ENCODE peak calls at places on chromosome 11, in four cellular contexts. B, I, D and H are unnamed samples.
A peak's percentile ranks its signal among the peaks of the same experiment; 100 is the strongest.

GRCh38 chr11:14054708-14055107 is 92.2 kb downstream of the SPON1 start:
- DNase-seq in I (peak; percentile 16), D (peak; percentile 66), B (no peak), H (peak; percentile 30)

GRCh38 chr11:62556872-62557631 is 10.4 kb upstream of the AHNAK start:
- DNase-seq in B (no peak), I (no peak), D (no peak), H (no peak)

GRCh38 chr11:134559617-134559992 is 147.6 kb upstream of the B3GAT1 start:
- DNase-seq in D (no peak), B (peak; percentile 54), I (no peak), H (no peak)

GRCh38 chr11:13210424-13210823 is 67.2 kb upstream of the BMAL1 start:
- DNase-seq in B (peak; percentile 69), I (no peak), D (peak; percentile 85), H (peak; percentile 69)

GRCh38 chr11:7899418-7899817 is 31.6 kb downstream of the OR10A6 start:
- DNase-seq in B (no peak), I (no peak), D (no peak), H (no peak)

GRCh38 chr11:113401718-113402117 is 14.1 kb downstream of the ANKK1 start:
- DNase-seq in I (peak; percentile 80), D (peak; percentile 36), B (peak; percentile 61), H (peak; percentile 84)

GRCh38 chr11:64419818-64420485 is 61.0 kb downstream of the RPS6KA4 start:
- DNase-seq in B (no peak), D (peak; percentile 85), I (no peak), H (no peak)

GRCh38 chr11:72782081-72782920 is 11.5 kb downstream of the STARD10 start:
- DNase-seq in D (no peak), I (no peak), B (no peak), H (no peak)

GRCh38 chr11:96341237-96342130 is 1.5 kb downstream of the MAML2 start:
- DNase-seq in B (peak; percentile 62), I (peak; percentile 47), D (peak; percentile 61), H (peak; percentile 49)

GRCh38 chr11:96246718-96247540 is 96.1 kb downstream of the MAML2 start:
- DNase-seq in D (no peak), I (no peak), B (no peak), H (no peak)

GRCh38 chr11:64028398-64029115 is 7.2 kb upstream of the FLRT1 start:
- DNase-seq in B (no peak), I (no peak), D (peak; percentile 55), H (no peak)

GRCh38 chr11:82698576-82699352 is 34.9 kb downstream of the FAM181B start:
- DNase-seq in I (no peak), D (no peak), B (no peak), H (no peak)

GRCh38 chr11:82703226-82703625 is 30.4 kb downstream of the FAM181B start:
- DNase-seq in I (no peak), D (no peak), B (no peak), H (no peak)

GRCh38 chr11:82703796-82704195 is 29.9 kb downstream of the FAM181B start:
- DNase-seq in B (no peak), I (no peak), D (no peak), H (no peak)

DNA sequence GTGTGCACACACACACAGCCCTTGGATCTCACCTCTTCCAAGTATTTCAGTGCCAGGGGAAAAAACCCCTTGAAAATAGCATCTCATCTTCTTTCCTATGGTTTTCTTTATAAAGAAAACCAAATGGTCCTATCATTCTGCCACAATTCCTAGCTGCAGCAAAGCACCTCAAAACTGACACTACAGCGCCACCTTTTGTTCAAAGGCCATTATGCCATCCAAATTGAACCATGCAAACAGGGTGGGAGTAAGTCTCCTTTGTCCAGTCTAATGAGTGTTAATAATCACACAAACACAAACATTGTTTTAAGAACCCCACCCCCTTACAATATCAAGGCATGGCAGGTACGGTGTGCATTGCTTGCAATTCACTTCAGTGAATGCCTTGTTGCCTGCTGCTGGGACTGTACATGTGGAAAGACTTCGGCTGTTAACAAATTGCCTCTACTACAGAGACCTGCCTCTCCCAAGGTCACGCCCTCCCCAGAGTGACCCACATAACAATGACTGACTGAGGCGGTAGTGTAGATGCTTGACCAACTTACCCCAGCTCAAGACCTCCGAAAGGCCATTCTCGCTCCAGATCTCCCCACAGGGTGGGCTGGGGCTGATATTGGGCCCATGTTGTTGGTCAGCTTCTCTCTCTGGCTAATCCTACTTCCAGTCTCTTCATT is 31.7 kb downstream of the FAM181B start:
- DNase-seq in B (no peak), I (no peak), D (peak; percentile 61), H (no peak)
- TF ChIP-seq CTCF in B (peak; percentile 67), I (peak; percentile 58), D (peak; percentile 70), H (peak; percentile 53)

GRCh38 chr11:122138759-122139594 is 23.0 kb upstream of the BLID start:
- DNase-seq in B (no peak), I (no peak), D (no peak), H (no peak)
- H3K4me3 ChIP-seq in B (no peak overlapping the region), I (no peak overlapping the region), D (no peak overlapping the region), H (no peak overlapping the region)

DNA sequence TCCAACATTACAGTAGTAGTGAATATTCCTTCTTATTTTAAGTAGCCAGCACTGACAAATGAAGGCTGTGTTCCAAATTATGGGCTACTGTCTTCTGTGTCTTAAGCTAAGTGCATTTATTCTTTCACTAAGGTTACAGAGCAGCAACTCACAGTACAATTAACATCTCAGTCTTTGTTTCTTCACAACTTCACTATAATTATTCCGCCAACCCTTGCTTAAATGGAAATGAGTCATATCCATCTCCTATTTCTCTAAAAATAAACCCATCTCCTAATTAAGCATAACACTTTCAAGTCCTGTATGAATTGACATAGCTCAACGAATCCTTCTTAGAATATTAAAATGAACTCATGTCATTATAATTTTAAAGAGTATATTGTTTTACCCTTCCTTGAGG is 6.7 kb downstream of the ETS1 start:
- DNase-seq in D (no peak), I (no peak), B (no peak), H (no peak)
- H3K4me1 ChIP-seq in D (peaks cover 12% of the 10 kb centered on the region), I (peaks cover 94% of the 10 kb centered on the region), B (peaks cover 30% of the 10 kb centered on the region), H (no peaks in the 10 kb centered on the region)

GRCh38 chr11:120248551-120249278 is 8.8 kb downstream of the POU2F3 start:
- DNase-seq in I (no peak), D (peak; percentile 27), B (no peak), H (no peak)
- TF ChIP-seq CTCF in I (no peak), D (no peak), B (no peak), H (no peak)

GRCh38 chr11:20047006-20047405 is 113.3 kb downstream of the DBX1 start:
- DNase-seq in I (no peak), B (no peak), D (no peak), H (no peak)
- H3K4me3 ChIP-seq in I (peak overlapping the region; percentile 42), B (peak overlapping the region; percentile 46), D (no peak overlapping the region), H (no peak overlapping the region)

GRCh38 chr11:47642099-47642855 is at the start of gene MTCH2:
- DNase-seq in I (peak; percentile 96), B (peak; percentile 97), D (peak; percentile 99), H (peak; percentile 94)
- H3K4me1 ChIP-seq in I (peaks cover 22% of the 10 kb centered on the region), B (peaks cover 20% of the 10 kb centered on the region), D (peaks cover 10% of the 10 kb centered on the region), H (peaks cover 10% of the 10 kb centered on the region)

GRCh38 chr11:112307617-112308016 is 47.0 kb upstream of the PLET1 start:
- DNase-seq in D (no peak), B (no peak), I (no peak), H (no peak)
- TF ChIP-seq CTCF in D (no peak), B (no peak), I (no peak), H (no peak)